ENCODE peak calls at places on chromosomes 13 and 19, in seven cellular contexts. G, B, S, A, K, W and T are unnamed samples.

GRCh38 chr13:110714798-110715394 is 1.4 kb downstream of the ING1 start:
- DNase-seq in B (peak; percentile 41), W (no peak), G (no peak), S (peak; percentile 78), K (peak; percentile 37), A (peak; percentile 67), T (no peak)

GRCh38 chr19:16273005-16273404 is 51.6 kb upstream of the KLF2 start:
- DNase-seq in A (no peak), K (no peak), B (no peak), G (no peak), S (no peak), W (no peak), T (no peak)

GRCh38 chr19:46944918-46945628 is 74.6 kb upstream of the NPAS1 start:
- DNase-seq in S (peak; percentile 87), W (peak; percentile 34), K (no peak), B (peak; percentile 57), A (peak; percentile 78), G (peak; percentile 49), T (no peak)

GRCh38 chr13:111981006-111981405 is 85.9 kb upstream of the SOX1 start:
- DNase-seq in W (no peak), G (no peak), B (no peak), A (no peak), S (no peak), K (no peak), T (no peak)

GRCh38 chr13:60627071-60627686 is 230.2 kb downstream of the TDRD3 start:
- DNase-seq in S (no peak), W (peak; percentile 51), B (no peak), K (peak; percentile 56), A (peak; percentile 70), G (no peak), T (no peak)

GRCh38 chr13:46179576-46180368 is 2.2 kb downstream of the LCP1 start:
- DNase-seq in K (no peak), S (peak; percentile 60), W (no peak), B (no peak), A (no peak), G (peak; percentile 15), T (no peak)

GRCh38 chr19:53467138-53467502 is 413 bp upstream of the ZNF813 start:
- DNase-seq in B (no peak), W (peak; percentile 68), S (no peak), G (no peak), K (no peak), A (peak; percentile 28), T (no peak)

GRCh38 chr19:56119585-56119978 is 1.5 kb downstream of the ZNF787 start:
- DNase-seq in B (no peak), K (peak; percentile 12), G (no peak), S (peak; percentile 78), W (peak; percentile 61), A (peak; percentile 73), T (no peak)

GRCh38 chr13:110109910-110110309 is 197.0 kb downstream of the COL4A1 start:
- DNase-seq in W (no peak), B (no peak), G (peak; percentile 38), S (peak; percentile 92), K (no peak), A (peak; percentile 68), T (no peak)

GRCh38 chr19:28556371-28556770 is 656.6 kb downstream of the UQCRFS1 start:
- DNase-seq in W (no peak), A (no peak), S (no peak), B (no peak), G (no peak), K (no peak), T (no peak)

GRCh38 chr19:50020481-50020880 is 4.7 kb downstream of the VRK3 start:
- DNase-seq in K (peak; percentile 40), B (no peak), S (no peak), G (no peak), A (no peak), W (no peak), T (no peak)

GRCh38 chr13:27918041-27918917 is 1.5 kb upstream of the PDX1 start:
- DNase-seq in A (no peak), S (no peak), W (no peak), B (no peak), G (no peak), K (no peak), T (no peak)

GRCh38 chr19:33683881-33684549 is 62.3 kb downstream of the CHST8 start:
- DNase-seq in K (peak; percentile 46), G (no peak), W (no peak), A (peak; percentile 86), B (no peak), S (no peak), T (no peak)

GRCh38 chr19:31220540-31220939 is 128.7 kb downstream of the TSHZ3 start:
- DNase-seq in G (no peak), K (no peak), W (no peak), A (no peak), B (no peak), S (no peak), T (no peak)

GRCh38 chr13:74661851-74662250 is 527.6 kb upstream of the KLF12 start:
- DNase-seq in K (no peak), G (no peak), A (no peak), S (no peak), W (no peak), B (no peak), T (peak; percentile 39)

GRCh38 chr13:95741584-95742563 is 64.9 kb downstream of the DNAJC3 start:
- DNase-seq in B (no peak), W (no peak), A (no peak), S (peak; percentile 19), K (no peak), G (no peak), T (no peak)

GRCh38 chr19:10228925-10229324 is 2.2 kb downstream of the S1PR2 start:
- DNase-seq in S (no peak), B (no peak), W (peak; percentile 45), A (peak; percentile 48), G (no peak), K (peak; percentile 39), T (no peak)

DNA sequence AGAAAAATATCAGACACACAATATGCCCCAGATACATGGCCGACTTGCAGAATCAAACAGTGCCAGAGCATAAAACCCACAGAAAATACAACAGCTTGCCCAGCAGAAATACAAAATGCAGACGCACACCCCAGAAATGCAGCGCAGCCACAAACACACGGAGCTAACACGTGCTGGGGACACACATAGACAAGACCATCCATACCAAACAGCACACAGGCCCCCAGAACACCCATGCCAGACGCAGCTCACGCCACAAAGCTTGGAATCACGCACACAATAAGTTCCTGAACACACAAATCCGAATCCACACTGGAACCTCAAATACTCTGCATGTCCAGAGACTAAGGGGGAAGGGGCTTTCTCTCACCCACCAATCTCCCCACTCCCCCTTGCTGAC is 17.1 kb downstream of the CCDC97 start:
- DNase-seq in K (no peak), B (no peak), W (no peak), A (no peak), G (no peak), S (no peak), T (no peak)
- H3K4me3 ChIP-seq in K (peak overlapping the region; percentile 16), B (peak overlapping the region; percentile 31), W (no peak overlapping the region), A (no peak overlapping the region), G (peak overlapping the region; percentile 46), S (peak overlapping the region; percentile 53), T (no peak overlapping the region)

GRCh38 chr13:113317031-113317430 is 20.0 kb downstream of the LAMP1 start:
- DNase-seq in B (no peak), A (no peak), W (no peak), S (peak; percentile 37), G (no peak), K (no peak), T (no peak)

GRCh38 chr13:113321546-113321945 is 24.5 kb downstream of the LAMP1 start:
- DNase-seq in A (no peak), S (peak; percentile 44), K (no peak), G (no peak), B (no peak), W (no peak), T (no peak)

GRCh38 chr13:113320226-113320875 is 23.3 kb downstream of the LAMP1 start:
- DNase-seq in K (no peak), S (peak; percentile 30), A (no peak), W (no peak), G (no peak), B (no peak), T (no peak)

GRCh38 chr13:113319371-113319770 is 22.3 kb downstream of the LAMP1 start:
- DNase-seq in K (no peak), W (no peak), B (no peak), A (no peak), G (no peak), S (peak; percentile 32), T (no peak)

GRCh38 chr13:113318956-113319355 is 21.9 kb downstream of the LAMP1 start:
- DNase-seq in A (no peak), S (peak; percentile 41), B (no peak), K (no peak), G (no peak), W (no peak), T (no peak)
- H3K36me3 ChIP-seq in A (peaks cover 4% of the 10 kb centered on the region), S (peaks cover 2% of the 10 kb centered on the region), B (peaks cover 89% of the 10 kb centered on the region), K (peaks cover 6% of the 10 kb centered on the region), G (peaks cover 53% of the 10 kb centered on the region), W (peaks cover 49% of the 10 kb centered on the region), T (peaks cover 23% of the 10 kb centered on the region)

GRCh38 chr13:90360785-90361184 is 986.7 kb upstream of the MIR17HG start:
- DNase-seq in S (no peak), A (no peak), W (no peak), G (no peak), K (no peak), B (no peak), T (no peak)

GRCh38 chr13:90362718-90363117 is 984.8 kb upstream of the MIR17HG start:
- DNase-seq in S (no peak), A (no peak), G (no peak), W (no peak), B (no peak), K (no peak), T (no peak)

GRCh38 chr13:90365130-90365529 is 982.4 kb upstream of the MIR17HG start:
- DNase-seq in A (peak; percentile 5), K (no peak), B (no peak), W (no peak), G (no peak), S (no peak), T (no peak)
- TF ChIP-seq CTCF in A (peak; percentile 51), K (peak; percentile 40), B (no peak), W (peak; percentile 44), G (no peak), S (no peak), T (peak; percentile 9)

GRCh38 chr13:44652223-44652622 is 76.1 kb upstream of the TSC22D1 start:
- DNase-seq in K (no peak), A (no peak), S (no peak), W (no peak), G (no peak), B (no peak), T (no peak)
- H3K4me3 ChIP-seq in K (no peak overlapping the region), A (no peak overlapping the region), S (no peak overlapping the region), W (no peak overlapping the region), G (no peak overlapping the region), B (no peak overlapping the region), T (no peak overlapping the region)